ENCODE peak calls at places on chromosomes 3 and 15, in nine cellular contexts. V is Calu3, N is NCI-H1105 treated with DMSO at 0.1 percent for 48 hours, A is GM06990, I is cardiac muscle cell, Z is kidney tubule cell, G is adipocyte, X is GM20000, U is NCI-H774. R is an unnamed sample.
A peak's percentile ranks its signal among the peaks of the same experiment; 100 is the strongest.

GRCh38 chr3:105593315-105593714 is 226.6 kb downstream of the ALCAM start:
- DNase-seq in V (no peak), N (no peak), A (no peak), I (no peak), Z (no peak), G (no peak), X (no peak), U (no peak), R (peak; percentile 58)

GRCh38 chr3:62095080-62095479 is 278.3 kb downstream of the FEZF2 start:
- DNase-seq in V (no peak), N (no peak), A (no peak), I (no peak), Z (no peak), G (no peak), X (no peak), U (no peak), R (no peak)

GRCh38 chr3:136266468-136266867 is 16.3 kb downstream of the PCCB start:
- DNase-seq in V (no peak), N (no peak), A (no peak), I (no peak), Z (peak; percentile 47), G (peak; percentile 50), X (no peak), U (no peak), R (no peak)

GRCh38 chr3:62558549-62559112 is 185.3 kb upstream of the FEZF2 start:
- DNase-seq in V (peak; percentile 19), N (no peak), A (no peak), I (peak; percentile 41), Z (peak; percentile 16), G (peak; percentile 31), X (peak; percentile 13), U (no peak), R (no peak)

GRCh38 chr3:14410501-14411165 is 8.2 kb downstream of the SLC6A6 start:
- DNase-seq in V (peak; percentile 62), N (no peak), A (no peak), I (peak; percentile 75), Z (peak; percentile 95), G (peak; percentile 82), X (no peak), U (no peak), R (no peak)

GRCh38 chr15:97235285-97235985 is 725.1 kb upstream of the ARRDC4 start:
- DNase-seq in V (peak; percentile 76), N (peak; percentile 22), A (no peak), I (peak; percentile 60), Z (peak; percentile 68), G (peak; percentile 74), X (peak; percentile 31), U (no peak), R (peak; percentile 14)

GRCh38 chr3:39212665-39213064 is 20.3 kb upstream of the XIRP1 start:
- DNase-seq in V (no peak), N (no peak), A (no peak), I (no peak), Z (no peak), G (no peak), X (no peak), U (no peak), R (no peak)

GRCh38 chr3:9673082-9673481 is 23.8 kb downstream of the MTMR14 start:
- DNase-seq in V (no peak), N (no peak), A (no peak), I (no peak), Z (no peak), G (peak; percentile 34), X (no peak), U (no peak), R (no peak)

GRCh38 chr15:80436511-80437307 is 32.5 kb downstream of the ARNT2 start:
- DNase-seq in V (peak; percentile 80), N (no peak), A (no peak), I (no peak), Z (peak; percentile 94), G (no peak), X (no peak), U (no peak), R (no peak)

GRCh38 chr3:138184994-138185393 is 2.1 kb upstream of the ARMC8 start:
- DNase-seq in V (peak; percentile 16), N (no peak), A (no peak), I (no peak), Z (peak; percentile 50), G (no peak), X (no peak), U (no peak), R (no peak)

GRCh38 chr3:86923071-86923476 is 67.9 kb downstream of the VGLL3 start:
- DNase-seq in V (peak; percentile 43), N (no peak), A (no peak), I (peak; percentile 78), Z (peak; percentile 49), G (peak; percentile 86), X (no peak), U (no peak), R (no peak)

GRCh38 chr3:142445816-142446254 is 2.0 kb downstream of the XRN1 start:
- DNase-seq in V (no peak), N (no peak), A (peak; percentile 25), I (peak; percentile 12), Z (peak; percentile 25), G (peak; percentile 63), X (peak; percentile 68), U (no peak), R (no peak)

GRCh38 chr3:132593950-132594328 is 3.1 kb upstream of the ACKR4 start:
- DNase-seq in V (no peak), N (no peak), A (no peak), I (peak; percentile 49), Z (peak; percentile 64), G (peak; percentile 85), X (no peak), U (no peak), R (no peak)

GRCh38 chr3:171266034-171266805 is 194.0 kb downstream of the TNIK start:
- DNase-seq in V (no peak), N (no peak), A (no peak), I (peak; percentile 62), Z (no peak), G (peak; percentile 20), X (no peak), U (no peak), R (no peak)

GRCh38 chr3:107421170-107421792 is 44.0 kb downstream of the CCDC54 start:
- DNase-seq in V (peak; percentile 28), N (peak; percentile 70), A (peak; percentile 45), I (peak; percentile 85), Z (peak; percentile 67), G (peak; percentile 91), X (peak; percentile 52), U (peak; percentile 4), R (peak; percentile 43)

GRCh38 chr3:195212033-195212748 is 58.8 kb downstream of the XXYLT1 start:
- DNase-seq in V (no peak), N (no peak), A (no peak), I (no peak), Z (no peak), G (no peak), X (no peak), U (no peak), R (no peak)

GRCh38 chr3:123728014-123728413 is 143.2 kb upstream of the HACD2 start:
- DNase-seq in V (no peak), N (no peak), A (no peak), I (peak; percentile 50), Z (no peak), G (peak; percentile 70), X (no peak), U (no peak), R (no peak)

GRCh38 chr3:62318752-62319569 is 54.4 kb downstream of the FEZF2 start:
- DNase-seq in V (peak; percentile 82), N (no peak), A (peak; percentile 84), I (peak; percentile 91), Z (peak; percentile 90), G (peak; percentile 94), X (peak; percentile 28), U (peak; percentile 78), R (peak; percentile 68)

GRCh38 chr3:119258915-119259314 is 18.2 kb upstream of the B4GALT4 start:
- DNase-seq in V (no peak), N (no peak), A (peak; percentile 24), I (no peak), Z (no peak), G (peak; percentile 17), X (peak; percentile 33), U (no peak), R (no peak)